ENCODE peak calls at places on chromosomes 5 and 9, in seven cellular contexts. H is HCT116; G is gastrocnemius medialis; T is CD8-positive, alpha-beta T cell; K is naive thymus-derived CD4-positive, alpha-beta T cell; B is MM.1S; J is psoas muscle. I is an unnamed sample. For H3K9me3 and H3K27me3, the result is how much of the 10 kb centered on the place peaks cover.

GRCh38 chr9:32255026-32255425 is 129.4 kb upstream of the ACO1 start:
- DNase-seq in H (no peak), G (no peak), T (no peak), K (no peak), B (no peak), J (no peak), I (no peak)

GRCh38 chr5:113869611-113870010 is 356.1 kb downstream of the YTHDC2 start:
- DNase-seq in H (no peak), G (no peak), T (no peak), K (no peak), B (no peak), J (no peak), I (no peak)

GRCh38 chr9:105259731-105260612 is 15.5 kb downstream of the SLC44A1 start:
- DNase-seq in H (no peak), G (no peak), T (no peak), K (no peak), B (peak), J (no peak), I (no peak)

GRCh38 chr5:119435436-119436132 is 16.7 kb upstream of the HSD17B4 start:
- DNase-seq in H (no peak), G (no peak), T (peak), K (peak), B (peak), J (peak), I (peak)

GRCh38 chr9:8613346-8613825 is 813.8 kb upstream of the DMAC1 start:
- DNase-seq in H (no peak), G (no peak), T (no peak), K (no peak), B (no peak), J (no peak), I (no peak)

GRCh38 chr5:148912714-148913398 is 86.4 kb downstream of the ADRB2 start:
- DNase-seq in H (peak), G (no peak), T (no peak), K (no peak), B (no peak), J (no peak), I (no peak)

GRCh38 chr9:11618241-11618805 is 1005.5 kb upstream of the PTPRD start:
- DNase-seq in H (no peak), G (no peak), T (no peak), K (no peak), B (no peak), J (peak), I (peak)

GRCh38 chr5:52776116-52776515 is 11.6 kb upstream of the ITGA1 start:
- DNase-seq in H (no peak), G (no peak), T (peak), K (peak), B (no peak), J (no peak), I (no peak)

GRCh38 chr9:108551030-108551964 is 304.5 kb downstream of the ACTL7B start:
- DNase-seq in H (peak), G (peak), T (no peak), K (no peak), B (no peak), J (no peak), I (no peak)

GRCh38 chr5:170636836-170637477 is 133.1 kb downstream of the KCNIP1 start:
- DNase-seq in H (no peak), G (no peak), T (no peak), K (no peak), B (no peak), J (no peak), I (peak)

GRCh38 chr5:77960305-77960704 is 184.2 kb upstream of the TBCA start:
- DNase-seq in H (no peak), G (no peak), T (no peak), K (no peak), B (no peak), J (no peak), I (no peak)

GRCh38 chr5:169279125-169279524 is 21.8 kb downstream of the SLIT3 start:
- DNase-seq in H (no peak), G (no peak), T (no peak), K (no peak), B (no peak), J (no peak), I (no peak)

GRCh38 chr9:95974389-95974788 is 98.9 kb downstream of the ERCC6L2 start:
- DNase-seq in H (no peak), G (no peak), T (no peak), K (no peak), B (no peak), J (no peak), I (no peak)
- H3K9me3 ChIP-seq in H (under half), G (under half), T (under half), K (under half), B (under half), J (under half), I (under half)

DNA sequence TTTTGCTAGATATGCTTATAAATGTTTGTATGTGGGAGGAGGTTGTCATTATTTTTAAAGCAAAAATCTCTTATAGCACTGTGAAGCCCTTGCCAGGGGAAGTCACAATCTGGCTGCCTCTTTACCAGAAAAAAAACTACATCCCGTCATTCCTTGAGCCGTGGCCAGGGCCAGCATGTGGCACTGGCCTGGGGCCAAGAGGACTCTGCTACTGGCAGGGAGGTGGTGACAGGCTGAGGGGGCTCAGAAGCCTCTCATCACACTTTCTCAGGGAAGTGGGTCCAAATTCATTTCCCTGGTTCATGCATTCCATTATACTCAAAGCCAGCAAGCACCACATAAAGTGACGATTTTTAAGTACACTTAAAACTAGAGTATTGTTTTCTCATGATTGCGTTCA is 457.3 kb downstream of the ZNF608 start:
- DNase-seq in H (no peak), G (no peak), T (no peak), K (no peak), B (no peak), J (peak), I (no peak)
- H3K27ac ChIP-seq in H (no peak), G (no peak), T (no peak), K (no peak), B (no peak), J (no peak), I (no peak)

DNA sequence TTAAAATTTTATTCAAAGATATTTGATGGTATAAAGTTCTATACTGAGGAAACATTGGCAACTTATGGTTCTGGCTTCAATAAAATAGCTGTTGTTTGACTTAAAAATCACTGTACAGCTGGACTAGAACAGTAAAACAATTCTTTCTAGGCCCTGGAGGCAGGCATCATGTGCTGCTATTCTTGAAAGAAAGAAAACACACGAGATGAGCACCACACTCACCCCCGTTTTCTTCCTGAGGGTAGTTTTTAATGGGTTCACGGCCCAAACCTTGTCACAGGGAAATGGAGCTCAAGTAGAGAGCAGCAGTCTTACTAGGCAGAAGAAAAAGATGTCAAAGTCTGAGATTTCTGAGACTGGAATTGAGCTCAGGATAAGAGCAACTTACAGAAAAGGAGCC is 68.0 kb downstream of the FSTL4 start:
- DNase-seq in H (no peak), G (no peak), T (no peak), K (no peak), B (no peak), J (no peak), I (no peak)
- H3K27me3 ChIP-seq in H (under half), G (under half), T (under half), K (under half), B (under half), J (under half), I (under half)

GRCh38 chr9:135251996-135252760 is 164.7 kb downstream of the OLFM1 start:
- DNase-seq in H (no peak), G (no peak), T (no peak), K (no peak), B (no peak), J (peak), I (peak)
- H3K9me3 ChIP-seq in H (under half), G (under half), T (under half), K (under half), B (under half), J (under half), I (under half)

DNA sequence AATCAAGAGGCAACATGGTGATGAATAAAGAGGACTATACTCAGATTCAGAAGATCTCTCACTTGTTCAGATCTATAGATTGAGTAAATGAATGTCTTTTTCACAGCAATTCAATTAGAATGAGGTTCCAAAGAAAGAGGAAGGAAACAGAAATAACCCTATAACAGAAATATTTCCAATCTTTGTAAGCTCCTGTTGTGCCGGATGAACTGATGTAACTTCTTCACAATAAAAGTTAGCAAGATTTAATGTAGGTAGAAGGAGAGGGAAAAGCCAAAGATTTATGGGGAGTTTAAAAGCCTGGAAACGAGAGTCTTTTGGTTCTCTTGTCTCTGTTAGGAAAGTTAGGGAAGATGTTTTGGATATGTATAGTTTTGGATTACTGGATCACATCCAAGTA is 92.1 kb downstream of the PBX3 start:
- DNase-seq in H (no peak), G (no peak), T (no peak), K (no peak), B (no peak), J (no peak), I (no peak)
- H3K27ac ChIP-seq in H (no peak), G (no peak), T (no peak), K (no peak), B (no peak), J (no peak), I (no peak)

GRCh38 chr5:139811076-139811607 is 15.5 kb downstream of the PSD2 start:
- DNase-seq in H (no peak), G (no peak), T (no peak), K (no peak), B (no peak), J (no peak), I (peak)
- H3K27me3 ChIP-seq in H (under half), G (under half), T (under half), K (under half), B (half or more), J (under half), I (under half)

I was measured in aorta.